ENCODE peak calls at places on chromosomes 4 and X, in four cellular contexts. K is ovary, I is suprapubic skin, V is NCI-H1105. O is an unnamed sample.

GRCh38 chr4:169634975-169635374 is 14.6 kb downstream of the CLCN3 start:
- DNase-seq in K (no peak), V (no peak), I (no peak), O (no peak)

GRCh38 chr4:112234952-112235609 is 3.5 kb downstream of the AP1AR start:
- DNase-seq in I (no peak), V (no peak), K (peak), O (peak)

GRCh38 chrX:63439580-63439979 is 88.4 kb upstream of the SPIN4 start:
- DNase-seq in I (no peak), V (no peak), K (no peak), O (no peak)

GRCh38 chrX:150983526-150984163 is 510 bp downstream of the HMGB3 start:
- DNase-seq in K (no peak), V (no peak), I (no peak), O (no peak)

GRCh38 chr4:57148177-57148576 is 38.0 kb upstream of the IGFBP7 start:
- DNase-seq in K (no peak), I (no peak), V (no peak), O (no peak)

GRCh38 chr4:138609943-138610350 is 367.8 kb upstream of the SLC7A11 start:
- DNase-seq in K (no peak), I (no peak), V (no peak), O (no peak)

GRCh38 chrX:5236096-5236495 is 992.6 kb downstream of the NLGN4X start:
- DNase-seq in I (no peak), V (no peak), K (no peak), O (no peak)

GRCh38 chr4:51885371-51885770 is 42.4 kb downstream of the DCUN1D4 start:
- DNase-seq in I (no peak), V (no peak), K (no peak), O (peak)

GRCh38 chr4:102519925-102520324 is 18.8 kb downstream of the NFKB1 start:
- DNase-seq in I (no peak), K (no peak), V (no peak), O (no peak)

GRCh38 chr4:124943938-124944337 is 231.4 kb upstream of the ANKRD50 start:
- DNase-seq in K (no peak), V (no peak), I (no peak), O (no peak)

GRCh38 chrX:103431316-103431715 is 55.0 kb downstream of the BEX3 start:
- DNase-seq in K (no peak), V (no peak), I (no peak), O (no peak)